ENCODE peak calls at places on chromosomes 16 and 17, in four cellular contexts. K is mesenchymal stem cell, Q is mesendoderm, X is IMR-90. T is an unnamed sample.

GRCh38 chr17:12256380-12256995 is 235.8 kb downstream of the MAP2K4 start:
- DNase-seq in K (peak; percentile 68), Q (peak; percentile 56), X (peak; percentile 81), T (no peak)

GRCh38 chr16:46673320-46674013 is 15.5 kb downstream of the VPS35 start:
- DNase-seq in K (peak; percentile 77), Q (peak; percentile 86), X (peak; percentile 69), T (no peak)

GRCh38 chr17:27669136-27669535 is 38.1 kb downstream of the LGALS9 start:
- DNase-seq in K (no peak), Q (no peak), X (no peak), T (no peak)

GRCh38 chr16:83725313-83725712 is 82.5 kb upstream of the HSBP1 start:
- DNase-seq in K (no peak), Q (no peak), X (no peak), T (no peak)

GRCh38 chr16:75296606-75297005 is 45.2 kb upstream of the BCAR1 start:
- DNase-seq in K (peak; percentile 30), Q (no peak), X (peak; percentile 77), T (no peak)

GRCh38 chr17:33973491-33973890 is 281.6 kb upstream of the CCL2 start:
- DNase-seq in K (no peak), Q (no peak), X (no peak), T (no peak)

GRCh38 chr16:89623511-89624232 is 10.2 kb downstream of the DPEP1 start:
- DNase-seq in K (no peak), Q (no peak), X (no peak), T (no peak)

GRCh38 chr16:66845791-66846221 is 1.6 kb downstream of the CA7 start:
- DNase-seq in K (no peak), Q (no peak), X (no peak), T (no peak)

GRCh38 chr17:31291820-31292219 is 5.2 kb downstream of the OMG start:
- DNase-seq in K (no peak), Q (no peak), X (peak; percentile 14), T (no peak)

GRCh38 chr16:84111481-84111880 is 5.3 kb downstream of the MBTPS1 start:
- DNase-seq in K (no peak), Q (no peak), X (no peak), T (no peak)

GRCh38 chr17:40331743-40332641 is 23.0 kb downstream of the RARA start:
- DNase-seq in K (no peak), Q (no peak), X (no peak), T (no peak)

GRCh38 chr17:39123627-39124026 is 27.8 kb downstream of the PLXDC1 start:
- DNase-seq in K (no peak), Q (no peak), X (no peak), T (no peak)

GRCh38 chr16:56736476-56736875 is 6.5 kb downstream of the NUP93 start:
- DNase-seq in K (no peak), Q (no peak), X (no peak), T (no peak)

GRCh38 chr17:81020767-81021497 is 14.0 kb upstream of the BAIAP2 start:
- DNase-seq in K (no peak), Q (no peak), X (peak; percentile 34), T (no peak)

GRCh38 chr16:21646721-21647561 is 5.5 kb downstream of the IGSF6 start:
- DNase-seq in K (peak; percentile 86), Q (no peak), X (no peak), T (no peak)

GRCh38 chr16:61581417-61582046 is 454.7 kb downstream of the CDH8 start:
- DNase-seq in K (no peak), Q (no peak), X (no peak), T (no peak)

GRCh38 chr16:11835891-11836652 is 15.3 kb downstream of the RSL1D1 start:
- DNase-seq in K (peak; percentile 70), Q (peak; percentile 72), X (peak; percentile 28), T (no peak)

GRCh38 chr17:50354198-50354597 is 8.3 kb downstream of the XYLT2 start:
- DNase-seq in K (no peak), Q (no peak), X (no peak), T (no peak)

GRCh38 chr17:77753691-77754265 is 204.7 kb upstream of the TNRC6C start:
- DNase-seq in K (no peak), Q (no peak), X (no peak), T (no peak)

GRCh38 chr17:43917348-43918025 is 10.2 kb upstream of the MPP2 start:
- DNase-seq in K (peak; percentile 26), Q (peak; percentile 77), X (peak; percentile 10), T (no peak)

GRCh38 chr16:3907586-3907985 is 27.1 kb upstream of the CREBBP start:
- DNase-seq in K (no peak), Q (peak; percentile 13), X (no peak), T (no peak)

GRCh38 chr17:63911657-63912100 is 621 bp upstream of the CSHL1 start:
- DNase-seq in K (peak; percentile 28), Q (peak; percentile 41), X (peak; percentile 8), T (no peak)

GRCh38 chr16:17331071-17331521 is 139.7 kb downstream of the XYLT1 start:
- DNase-seq in K (no peak), Q (no peak), X (no peak), T (no peak)

GRCh38 chr17:72984145-72984924 is 108.2 kb downstream of the SLC39A11 start:
- DNase-seq in K (peak; percentile 85), Q (peak; percentile 80), X (peak; percentile 98), T (no peak)

GRCh38 chr17:8121531-8122390 is 2.1 kb downstream of the HES7 start:
- DNase-seq in K (peak; percentile 76), Q (peak; percentile 70), X (peak; percentile 55), T (peak; percentile 90)

GRCh38 chr16:81071816-81072215 is 5.2 kb downstream of the C16orf46 start:
- DNase-seq in K (no peak), Q (peak; percentile 14), X (peak; percentile 12), T (no peak)

GRCh38 chr16:52816993-52817392 is 235.7 kb downstream of the CHD9NB start:
- DNase-seq in K (no peak), Q (no peak), X (no peak), T (no peak)

GRCh38 chr17:30358055-30358760 is 20.5 kb upstream of the CPD start:
- DNase-seq in K (no peak), Q (no peak), X (no peak), T (no peak)

GRCh38 chr17:49358638-49359247 is 3.3 kb downstream of the ZNF652 start:
- DNase-seq in K (peak; percentile 7), Q (no peak), X (no peak), T (no peak)

GRCh38 chr17:46003907-46004748 is 5.1 kb downstream of the STH start:
- DNase-seq in K (no peak), Q (no peak), X (peak; percentile 5), T (no peak)

GRCh38 chr17:32350662-32351418 is 883 bp downstream of the ZNF207 start:
- DNase-seq in K (peak; percentile 85), Q (peak; percentile 75), X (peak; percentile 62), T (no peak)

DNA sequence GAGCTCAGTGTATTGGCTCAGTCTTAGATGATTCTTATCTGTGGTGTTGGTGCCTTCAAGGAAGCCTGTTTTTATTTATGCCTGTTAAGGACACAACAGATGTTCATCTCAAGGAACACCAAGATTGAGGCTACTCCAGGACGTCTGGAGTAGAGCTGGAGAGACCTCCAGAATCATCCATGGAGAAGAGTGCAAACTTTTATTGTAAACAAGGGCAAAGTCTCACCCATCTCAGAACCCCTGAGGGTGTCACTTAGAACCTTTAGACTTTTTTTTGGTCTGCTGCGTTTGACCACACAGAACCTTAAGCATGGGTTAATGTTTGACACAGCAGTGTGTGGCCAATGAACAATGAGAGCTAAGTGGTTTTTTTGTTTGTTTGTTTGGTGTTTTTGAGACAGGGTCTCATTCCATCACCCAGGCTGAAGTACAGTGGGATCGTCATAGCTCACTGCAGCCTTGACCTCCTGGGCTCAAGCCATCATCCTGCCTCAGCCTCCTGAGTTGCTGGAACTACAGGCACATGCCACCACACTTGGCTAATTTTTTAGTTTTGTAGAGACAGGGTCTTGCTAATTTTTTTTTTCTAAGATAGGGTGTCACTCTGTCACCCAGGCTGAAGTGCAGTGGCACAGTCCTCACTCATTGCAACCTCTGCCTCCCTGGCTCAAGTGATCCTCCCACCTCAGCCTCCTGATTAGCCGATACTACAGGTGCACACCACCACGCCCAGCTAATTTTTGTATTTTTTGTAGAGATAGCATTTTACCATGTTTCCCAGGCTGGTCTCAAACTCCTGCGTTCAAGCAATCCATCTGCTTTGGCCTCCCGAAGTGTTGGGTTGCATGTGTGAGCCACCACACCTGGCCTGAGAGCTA is 16.3 kb downstream of the SLC47A1 start:
- DNase-seq in K (no peak), Q (peak; percentile 27), X (no peak), T (no peak)
- H2BK5ac ChIP-seq in K (no peak overlapping the region), Q (no peak overlapping the region), X (no peak overlapping the region), T (no peak overlapping the region)

GRCh38 chr16:85529489-85530369 is 83.4 kb upstream of the GSE1 start:
- DNase-seq in K (no peak), Q (no peak), X (no peak), T (no peak)

GRCh38 chr16:85530370-85530739 is 82.8 kb upstream of the GSE1 start:
- DNase-seq in K (no peak), Q (no peak), X (no peak), T (no peak)

GRCh38 chr16:85531516-85531915 is 81.6 kb upstream of the GSE1 start:
- DNase-seq in K (no peak), Q (no peak), X (no peak), T (no peak)

GRCh38 chr16:85534536-85535351 is 78.4 kb upstream of the GSE1 start:
- DNase-seq in K (no peak), Q (no peak), X (no peak), T (no peak)

DNA sequence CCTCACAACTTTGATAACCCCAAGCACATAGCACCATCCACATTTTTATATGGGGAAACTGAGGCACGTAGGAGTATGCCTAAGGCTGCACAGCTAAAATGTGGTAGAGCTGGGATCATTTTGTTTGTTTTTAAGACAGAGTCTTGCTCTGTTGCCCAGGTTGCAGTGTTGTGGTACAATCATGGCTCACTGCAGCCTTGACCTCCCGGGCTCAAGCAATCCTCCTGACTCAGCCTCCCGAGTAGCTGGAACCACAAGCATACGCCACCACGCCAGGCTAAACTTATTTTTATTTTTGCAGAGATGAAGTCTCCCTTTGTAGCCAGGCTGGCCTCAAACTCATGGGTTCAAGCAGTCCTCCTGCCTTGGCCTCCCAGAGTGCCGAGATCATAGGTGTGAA is 81.0 kb upstream of the GSE1 start:
- DNase-seq in K (no peak), Q (no peak), X (no peak), T (no peak)
- H2BK5ac ChIP-seq in K (no peak overlapping the region), Q (no peak overlapping the region), X (no peak overlapping the region), T (no peak overlapping the region)

DNA sequence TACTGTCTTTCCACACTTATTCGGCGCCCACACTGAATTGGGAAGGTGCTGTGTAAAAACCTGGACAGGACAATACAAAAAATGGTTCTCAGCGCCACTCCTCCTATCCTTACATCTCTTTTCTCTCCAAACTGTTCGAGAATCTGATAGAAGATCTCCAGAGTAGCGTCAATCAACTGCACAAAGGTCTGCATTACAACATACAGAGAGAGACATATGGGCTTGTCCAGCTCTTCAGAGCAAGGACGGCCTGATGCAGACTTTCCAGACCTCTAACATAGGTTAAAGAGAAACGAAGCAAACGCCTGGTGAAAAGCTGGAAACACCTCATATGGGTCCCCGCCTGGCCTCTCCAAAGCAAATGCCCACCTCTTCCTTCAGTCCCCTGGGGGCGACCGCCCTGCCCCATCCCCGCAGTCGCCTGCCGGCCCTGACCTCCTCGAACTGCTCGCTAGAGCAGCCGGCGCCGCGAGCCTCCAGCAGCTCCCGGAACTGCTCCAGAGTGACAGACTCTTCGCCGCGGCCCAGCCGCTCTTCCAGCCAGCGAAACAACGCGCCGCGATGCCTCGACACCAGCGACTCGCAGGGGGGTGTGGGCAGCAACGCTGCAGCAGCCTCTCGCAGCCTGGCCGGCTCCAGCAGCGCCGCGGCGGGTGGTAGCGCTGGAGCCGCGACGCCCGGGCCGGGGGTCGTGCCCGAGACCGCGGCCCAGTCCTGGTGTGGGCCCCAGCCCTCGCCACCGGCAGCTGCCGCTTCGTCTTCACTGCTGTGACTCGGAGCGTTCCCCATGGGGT is 526 bp downstream of the ZZEF1 start:
- DNase-seq in K (peak; percentile 56), Q (peak; percentile 50), X (peak; percentile 17), T (no peak)
- H2BK5ac ChIP-seq in K (peak overlapping the region; percentile 46), Q (no peak overlapping the region), X (peak overlapping the region; percentile 35), T (no peak overlapping the region)

GRCh38 chr16:73157861-73158260 is 109.9 kb upstream of the ZFHX3 start:
- DNase-seq in K (no peak), Q (no peak), X (no peak), T (no peak)
- H2BK5ac ChIP-seq in K (no peak overlapping the region), Q (no peak overlapping the region), X (no peak overlapping the region), T (no peak overlapping the region)

T was measured in H1.